ENCODE peak calls at places on chromosome 15, in ten cellular contexts. P is C1 segment of cervical spinal cord; D is RWPE1; L is AG08395; G is NCI-H460; X is HS-27A; J is LoVo; S is hepatic stellate cell; C is NAMALWA; I is stimulated activated CD8-positive, alpha-beta memory T cell treated with anti-CD3 and anti-CD28 coated beads, Interleukin-15, amount 100 ng/mL, for 24 hours. A is an unnamed sample.

GRCh38 chr15:80264031-80264430 is 12.0 kb upstream of the CTXND1 start:
- DNase-seq in P (no peak), D (no peak), L (peak), G (no peak), X (no peak), J (no peak), S (peak), C (no peak), I (no peak), A (peak)

GRCh38 chr15:94305133-94305532 is 73.8 kb downstream of the MCTP2 start:
- DNase-seq in P (no peak), D (no peak), L (no peak), G (no peak), X (no peak), J (no peak), S (no peak), C (no peak), I (no peak), A (no peak)

GRCh38 chr15:31974855-31975421 is 55.4 kb upstream of the CHRNA7 start:
- DNase-seq in P (no peak), D (peak), L (peak), G (peak), X (no peak), J (peak), S (peak), C (peak), I (no peak), A (peak)

GRCh38 chr15:89218531-89218930 is 2.8 kb downstream of the RLBP1 start:
- DNase-seq in P (no peak), D (no peak), L (no peak), G (no peak), X (no peak), J (no peak), S (no peak), C (no peak), I (no peak), A (no peak)

GRCh38 chr15:62190257-62190656 is 25.2 kb upstream of the C2CD4B start:
- DNase-seq in P (no peak), D (no peak), L (no peak), G (no peak), X (no peak), J (no peak), S (no peak), C (no peak), I (no peak), A (no peak)

GRCh38 chr15:53307952-53308624 is 451.4 kb downstream of the WDR72 start:
- DNase-seq in P (no peak), D (no peak), L (no peak), G (peak), X (no peak), J (no peak), S (no peak), C (no peak), I (no peak), A (no peak)

GRCh38 chr15:39497759-39498565 is 82.9 kb upstream of the THBS1 start:
- DNase-seq in P (no peak), D (no peak), L (peak), G (no peak), X (no peak), J (no peak), S (no peak), C (no peak), I (no peak), A (no peak)

GRCh38 chr15:90991587-90992285 is 2.6 kb downstream of the PRC1 start:
- DNase-seq in P (no peak), D (no peak), L (no peak), G (no peak), X (no peak), J (no peak), S (no peak), C (no peak), I (no peak), A (no peak)

GRCh38 chr15:25391971-25392733 is 46.7 kb downstream of the UBE3A start:
- DNase-seq in P (no peak), D (peak), L (peak), G (no peak), X (no peak), J (no peak), S (peak), C (no peak), I (no peak), A (peak)

GRCh38 chr15:95557226-95558046 is 773.1 kb upstream of the NR2F2 start:
- DNase-seq in P (no peak), D (peak), L (peak), G (peak), X (peak), J (peak), S (peak), C (no peak), I (no peak), A (peak)

GRCh38 chr15:98292442-98293240 is 332.1 kb downstream of the ARRDC4 start:
- DNase-seq in P (no peak), D (peak), L (peak), G (peak), X (no peak), J (peak), S (peak), C (peak), I (peak), A (peak)

GRCh38 chr15:35038655-35039534 is 46.2 kb downstream of the NANOGP8 start:
- DNase-seq in P (no peak), D (peak), L (peak), G (no peak), X (no peak), J (no peak), S (peak), C (no peak), I (no peak), A (peak)

GRCh38 chr15:60744826-60745225 is 265.9 kb upstream of the ICE2 start:
- DNase-seq in P (peak), D (no peak), L (no peak), G (no peak), X (no peak), J (no peak), S (no peak), C (no peak), I (no peak), A (no peak)

GRCh38 chr15:67300266-67300914 is 45.8 kb downstream of the IQCH start:
- DNase-seq in P (no peak), D (no peak), L (no peak), G (no peak), X (no peak), J (no peak), S (no peak), C (no peak), I (no peak), A (no peak)

GRCh38 chr15:68460166-68460565 is 28.2 kb upstream of the ITGA11 start:
- DNase-seq in P (no peak), D (no peak), L (no peak), G (no peak), X (no peak), J (no peak), S (no peak), C (no peak), I (no peak), A (no peak)

GRCh38 chr15:46646476-46646875 is 1011.6 kb downstream of the SQOR start:
- DNase-seq in P (no peak), D (no peak), L (no peak), G (no peak), X (no peak), J (no peak), S (no peak), C (no peak), I (no peak), A (no peak)

GRCh38 chr15:86199467-86200145 is 119.9 kb downstream of the AGBL1 start:
- DNase-seq in P (no peak), D (no peak), L (no peak), G (no peak), X (no peak), J (no peak), S (no peak), C (no peak), I (no peak), A (no peak)

GRCh38 chr15:44075535-44075934 is 119.5 kb downstream of the FRMD5 start:
- DNase-seq in P (no peak), D (peak), L (no peak), G (no peak), X (no peak), J (no peak), S (no peak), C (no peak), I (no peak), A (peak)

GRCh38 chr15:98893407-98893806 is 114.2 kb downstream of the PGPEP1L start:
- DNase-seq in P (no peak), D (no peak), L (no peak), G (no peak), X (no peak), J (no peak), S (no peak), C (no peak), I (no peak), A (no peak)

GRCh38 chr15:67852433-67852832 is 12.6 kb upstream of the RNU6-1 start:
- DNase-seq in P (no peak), D (no peak), L (no peak), G (no peak), X (no peak), J (no peak), S (no peak), C (no peak), I (no peak), A (no peak)

GRCh38 chr15:67108122-67108871 is 42.9 kb downstream of the SMAD3 start:
- DNase-seq in P (no peak), D (no peak), L (no peak), G (no peak), X (no peak), J (no peak), S (no peak), C (no peak), I (no peak), A (no peak)

GRCh38 chr15:40633178-40633577 is 39.1 kb downstream of the KNL1 start:
- DNase-seq in P (no peak), D (no peak), L (no peak), G (no peak), X (no peak), J (no peak), S (no peak), C (no peak), I (no peak), A (peak)

GRCh38 chr15:32067115-32067514 is 36.8 kb downstream of the CHRNA7 start:
- DNase-seq in P (no peak), D (no peak), L (no peak), G (no peak), X (no peak), J (no peak), S (no peak), C (peak), I (no peak), A (no peak)

A was measured in MCF 10A.